ENCODE peak calls at places on chromosomes 13 and 19, in six cellular contexts. One of them, this sample, is unnamed.

GRCh38 chr19:3658004-3658822 is 31.6 kb upstream of the CACTIN start:
- DNase-seq in astrocyte of the spinal cord: no peak
- DNase-seq in AG09309: no peak
- DNase-seq in cardiac muscle cell: no peak
- DNase-seq in left ventricle myocardium inferior: peak; percentile 40
- DNase-seq in AG09319: no peak
- DNase-seq in this sample: no peak

GRCh38 chr19:30898353-30899103 is 450.7 kb downstream of the TSHZ3 start:
- DNase-seq in astrocyte of the spinal cord: no peak
- DNase-seq in AG09309: no peak
- DNase-seq in cardiac muscle cell: peak; percentile 44
- DNase-seq in left ventricle myocardium inferior: no peak
- DNase-seq in AG09319: no peak
- DNase-seq in this sample: no peak

GRCh38 chr13:113407103-113407530 is 43.2 kb upstream of the GRTP1 start:
- DNase-seq in astrocyte of the spinal cord: no peak
- DNase-seq in AG09309: no peak
- DNase-seq in cardiac muscle cell: no peak
- DNase-seq in left ventricle myocardium inferior: no peak
- DNase-seq in AG09319: no peak
- DNase-seq in this sample: no peak

GRCh38 chr19:10069046-10069445 is 17.1 kb upstream of the SHFL start:
- DNase-seq in astrocyte of the spinal cord: no peak
- DNase-seq in AG09309: no peak
- DNase-seq in cardiac muscle cell: no peak
- DNase-seq in left ventricle myocardium inferior: no peak
- DNase-seq in AG09319: no peak
- DNase-seq in this sample: no peak

GRCh38 chr13:47216176-47216822 is 319.4 kb upstream of the HTR2A start:
- DNase-seq in astrocyte of the spinal cord: no peak
- DNase-seq in AG09309: no peak
- DNase-seq in cardiac muscle cell: no peak
- DNase-seq in left ventricle myocardium inferior: no peak
- DNase-seq in AG09319: no peak
- DNase-seq in this sample: no peak

GRCh38 chr13:36453518-36453917 is 21.2 kb downstream of the CCNA1 start:
- DNase-seq in astrocyte of the spinal cord: peak; percentile 32
- DNase-seq in AG09309: peak; percentile 2
- DNase-seq in cardiac muscle cell: peak; percentile 34
- DNase-seq in left ventricle myocardium inferior: no peak
- DNase-seq in AG09319: no peak
- DNase-seq in this sample: no peak

GRCh38 chr19:47351545-47351944 is 2.4 kb downstream of the DHX34 start:
- DNase-seq in astrocyte of the spinal cord: peak; percentile 41
- DNase-seq in AG09309: no peak
- DNase-seq in cardiac muscle cell: peak; percentile 15
- DNase-seq in left ventricle myocardium inferior: no peak
- DNase-seq in AG09319: no peak
- DNase-seq in this sample: no peak

GRCh38 chr19:7790416-7790815 is 27.4 kb downstream of the CLEC4M start:
- DNase-seq in astrocyte of the spinal cord: no peak
- DNase-seq in AG09309: no peak
- DNase-seq in cardiac muscle cell: no peak
- DNase-seq in left ventricle myocardium inferior: no peak
- DNase-seq in AG09319: no peak
- DNase-seq in this sample: no peak

GRCh38 chr19:3061214-3062161 is 807 bp downstream of the TLE5 start:
- DNase-seq in astrocyte of the spinal cord: no peak
- DNase-seq in AG09309: no peak
- DNase-seq in cardiac muscle cell: peak; percentile 30
- DNase-seq in left ventricle myocardium inferior: peak; percentile 73
- DNase-seq in AG09319: no peak
- DNase-seq in this sample: no peak

GRCh38 chr13:112443191-112444000 is 67.2 kb downstream of the SPACA7 start:
- DNase-seq in astrocyte of the spinal cord: no peak
- DNase-seq in AG09309: no peak
- DNase-seq in cardiac muscle cell: peak; percentile 41
- DNase-seq in left ventricle myocardium inferior: no peak
- DNase-seq in AG09319: no peak
- DNase-seq in this sample: no peak

GRCh38 chr13:36207672-36208071 is 6.7 kb downstream of the SOHLH2 start:
- DNase-seq in astrocyte of the spinal cord: no peak
- DNase-seq in AG09309: no peak
- DNase-seq in cardiac muscle cell: no peak
- DNase-seq in left ventricle myocardium inferior: no peak
- DNase-seq in AG09319: no peak
- DNase-seq in this sample: no peak

GRCh38 chr13:104483631-104484030 is 1417.4 kb upstream of the SLC10A2 start:
- DNase-seq in astrocyte of the spinal cord: no peak
- DNase-seq in AG09309: no peak
- DNase-seq in cardiac muscle cell: no peak
- DNase-seq in left ventricle myocardium inferior: no peak
- DNase-seq in AG09319: no peak
- DNase-seq in this sample: no peak

GRCh38 chr19:1362385-1363257 is 21.1 kb upstream of the NDUFS7 start:
- DNase-seq in astrocyte of the spinal cord: no peak
- DNase-seq in AG09309: no peak
- DNase-seq in cardiac muscle cell: no peak
- DNase-seq in left ventricle myocardium inferior: no peak
- DNase-seq in AG09319: no peak
- DNase-seq in this sample: no peak

GRCh38 chr19:18427080-18427751 is 8.0 kb downstream of the SSBP4 start:
- DNase-seq in astrocyte of the spinal cord: no peak
- DNase-seq in AG09309: no peak
- DNase-seq in cardiac muscle cell: no peak
- DNase-seq in left ventricle myocardium inferior: no peak
- DNase-seq in AG09319: no peak
- DNase-seq in this sample: no peak

GRCh38 chr13:85853161-85853894 is 54.1 kb upstream of the SLITRK6 start:
- DNase-seq in astrocyte of the spinal cord: no peak
- DNase-seq in AG09309: no peak
- DNase-seq in cardiac muscle cell: no peak
- DNase-seq in left ventricle myocardium inferior: no peak
- DNase-seq in AG09319: no peak
- DNase-seq in this sample: no peak

GRCh38 chr13:22252281-22252830 is 581.5 kb downstream of the FGF9 start:
- DNase-seq in astrocyte of the spinal cord: no peak
- DNase-seq in AG09309: no peak
- DNase-seq in cardiac muscle cell: no peak
- DNase-seq in left ventricle myocardium inferior: no peak
- DNase-seq in AG09319: no peak
- DNase-seq in this sample: no peak

GRCh38 chr19:51547397-51548212 is 16.1 kb upstream of the SIGLEC6 start:
- DNase-seq in astrocyte of the spinal cord: no peak
- DNase-seq in AG09309: no peak
- DNase-seq in cardiac muscle cell: no peak
- DNase-seq in left ventricle myocardium inferior: no peak
- DNase-seq in AG09319: no peak
- DNase-seq in this sample: no peak

GRCh38 chr19:57559008-57559403 is 657 bp downstream of the ZNF550 start:
- DNase-seq in astrocyte of the spinal cord: no peak
- DNase-seq in AG09309: no peak
- DNase-seq in cardiac muscle cell: peak; percentile 41
- DNase-seq in left ventricle myocardium inferior: peak; percentile 18
- DNase-seq in AG09319: no peak
- DNase-seq in this sample: no peak

GRCh38 chr13:74485757-74486156 is 351.6 kb upstream of the KLF12 start:
- DNase-seq in astrocyte of the spinal cord: no peak
- DNase-seq in AG09309: no peak
- DNase-seq in cardiac muscle cell: no peak
- DNase-seq in left ventricle myocardium inferior: no peak
- DNase-seq in AG09319: no peak
- DNase-seq in this sample: no peak

GRCh38 chr19:38386300-38386967 is 1.4 kb downstream of the GGN start:
- DNase-seq in astrocyte of the spinal cord: no peak
- DNase-seq in AG09309: no peak
- DNase-seq in cardiac muscle cell: no peak
- DNase-seq in left ventricle myocardium inferior: no peak
- DNase-seq in AG09319: no peak
- DNase-seq in this sample: no peak

GRCh38 chr13:108629353-108629752 is at the start of gene MYO16:
- DNase-seq in astrocyte of the spinal cord: no peak
- DNase-seq in AG09309: no peak
- DNase-seq in cardiac muscle cell: peak; percentile 58
- DNase-seq in left ventricle myocardium inferior: no peak
- DNase-seq in AG09319: no peak
- DNase-seq in this sample: no peak

GRCh38 chr13:112645327-112645914 is 44.4 kb upstream of the ATP11A start:
- DNase-seq in astrocyte of the spinal cord: no peak
- DNase-seq in AG09309: no peak
- DNase-seq in cardiac muscle cell: no peak
- DNase-seq in left ventricle myocardium inferior: no peak
- DNase-seq in AG09319: no peak
- DNase-seq in this sample: no peak

GRCh38 chr13:113106666-113107065 is 1.1 kb downstream of the F7 start:
- DNase-seq in astrocyte of the spinal cord: no peak
- DNase-seq in AG09309: no peak
- DNase-seq in cardiac muscle cell: no peak
- DNase-seq in left ventricle myocardium inferior: no peak
- DNase-seq in AG09319: no peak
- DNase-seq in this sample: no peak

GRCh38 chr13:39565036-39565949 is 37.7 kb downstream of the LHFPL6 start:
- DNase-seq in astrocyte of the spinal cord: peak; percentile 88
- DNase-seq in AG09309: peak; percentile 88
- DNase-seq in cardiac muscle cell: no peak
- DNase-seq in left ventricle myocardium inferior: no peak
- DNase-seq in AG09319: peak; percentile 46
- DNase-seq in this sample: no peak

GRCh38 chr13:29654807-29655547 is 59.5 kb upstream of the SLC7A1 start:
- DNase-seq in astrocyte of the spinal cord: peak; percentile 60
- DNase-seq in AG09309: peak; percentile 66
- DNase-seq in cardiac muscle cell: no peak
- DNase-seq in left ventricle myocardium inferior: no peak
- DNase-seq in AG09319: peak; percentile 57
- DNase-seq in this sample: no peak

GRCh38 chr19:43534305-43534612 is 1.3 kb downstream of the ZNF575 start:
- DNase-seq in astrocyte of the spinal cord: no peak
- DNase-seq in AG09309: no peak
- DNase-seq in cardiac muscle cell: no peak
- DNase-seq in left ventricle myocardium inferior: no peak
- DNase-seq in AG09319: no peak
- DNase-seq in this sample: no peak

GRCh38 chr19:43532962-43533545 is at the start of gene ZNF575:
- DNase-seq in astrocyte of the spinal cord: peak; percentile 96
- DNase-seq in AG09309: peak; percentile 82
- DNase-seq in cardiac muscle cell: peak; percentile 96
- DNase-seq in left ventricle myocardium inferior: peak; percentile 91
- DNase-seq in AG09319: peak; percentile 91
- DNase-seq in this sample: peak; percentile 94

GRCh38 chr19:43533546-43534304 is 737 bp downstream of the ZNF575 start:
- DNase-seq in astrocyte of the spinal cord: peak; percentile 100
- DNase-seq in AG09309: peak; percentile 98
- DNase-seq in cardiac muscle cell: peak; percentile 100
- DNase-seq in left ventricle myocardium inferior: peak; percentile 97
- DNase-seq in AG09319: peak; percentile 99
- DNase-seq in this sample: peak; percentile 98

GRCh38 chr19:43532571-43532961 is 422 bp upstream of the ZNF575 start:
- DNase-seq in astrocyte of the spinal cord: no peak
- DNase-seq in AG09309: no peak
- DNase-seq in cardiac muscle cell: no peak
- DNase-seq in left ventricle myocardium inferior: no peak
- DNase-seq in AG09319: no peak
- DNase-seq in this sample: no peak

GRCh38 chr19:43534811-43535761 is 2.1 kb downstream of the ZNF575 start:
- DNase-seq in astrocyte of the spinal cord: peak; percentile 56
- DNase-seq in AG09309: no peak
- DNase-seq in cardiac muscle cell: peak; percentile 79
- DNase-seq in left ventricle myocardium inferior: peak; percentile 70
- DNase-seq in AG09319: no peak
- DNase-seq in this sample: peak; percentile 75
- TF ChIP-seq CTCF in astrocyte of the spinal cord: peak; percentile 83
- TF ChIP-seq CTCF in AG09309: peak; percentile 71
- TF ChIP-seq CTCF in cardiac muscle cell: peak; percentile 67
- TF ChIP-seq CTCF in left ventricle myocardium inferior: peak; percentile 72
- TF ChIP-seq CTCF in AG09319: peak; percentile 77
- TF ChIP-seq CTCF in this sample: peak; percentile 66

DNA sequence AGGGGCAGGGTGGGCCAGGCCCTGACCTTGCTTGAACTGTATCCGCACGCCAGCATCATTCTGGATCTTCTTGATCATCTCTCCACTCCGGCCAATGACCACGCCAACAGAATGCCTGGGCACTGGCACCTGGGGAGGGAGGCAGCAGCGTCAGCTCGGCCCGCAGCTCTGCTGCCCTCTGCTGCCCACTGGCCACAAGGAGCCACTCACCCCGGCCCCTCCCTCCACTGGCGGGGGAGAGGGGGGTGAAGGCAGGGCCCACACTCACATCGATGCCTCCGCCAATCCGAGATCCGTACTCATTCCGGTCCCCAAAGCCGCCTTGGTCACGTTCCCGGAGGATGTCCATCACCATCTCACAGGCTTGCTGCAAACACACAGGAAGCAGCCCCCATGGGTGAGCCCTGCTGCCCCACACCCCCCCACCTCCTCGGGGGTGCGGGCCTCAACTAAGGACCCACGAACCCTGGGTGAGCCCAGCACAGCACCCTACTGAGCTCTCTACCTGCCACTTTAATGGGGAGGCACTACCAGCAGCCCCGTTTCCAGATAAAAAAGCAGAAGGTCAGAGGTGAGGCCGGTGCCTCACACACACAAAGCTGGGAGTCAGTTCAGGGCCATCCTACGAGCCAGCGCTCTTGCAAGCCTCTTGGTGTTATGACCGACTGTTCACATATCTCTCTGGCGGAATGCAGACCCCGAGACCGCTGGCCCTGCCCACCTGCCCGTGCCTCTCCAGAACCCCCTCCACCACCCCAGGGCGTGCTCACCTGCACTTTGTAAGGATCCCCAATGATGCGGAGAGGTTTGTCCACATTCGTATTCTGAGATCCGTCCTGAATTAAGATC is 6.7 kb downstream of the KHSRP start:
- DNase-seq in astrocyte of the spinal cord: peak; percentile 13
- DNase-seq in AG09309: no peak
- DNase-seq in cardiac muscle cell: no peak
- DNase-seq in left ventricle myocardium inferior: no peak
- DNase-seq in AG09319: no peak
- DNase-seq in this sample: no peak
- TF ChIP-seq CTCF in astrocyte of the spinal cord: peak; percentile 58
- TF ChIP-seq CTCF in AG09309: peak; percentile 57
- TF ChIP-seq CTCF in cardiac muscle cell: peak; percentile 49
- TF ChIP-seq CTCF in left ventricle myocardium inferior: peak; percentile 56
- TF ChIP-seq CTCF in AG09319: peak; percentile 40
- TF ChIP-seq CTCF in this sample: peak; percentile 59

DNA sequence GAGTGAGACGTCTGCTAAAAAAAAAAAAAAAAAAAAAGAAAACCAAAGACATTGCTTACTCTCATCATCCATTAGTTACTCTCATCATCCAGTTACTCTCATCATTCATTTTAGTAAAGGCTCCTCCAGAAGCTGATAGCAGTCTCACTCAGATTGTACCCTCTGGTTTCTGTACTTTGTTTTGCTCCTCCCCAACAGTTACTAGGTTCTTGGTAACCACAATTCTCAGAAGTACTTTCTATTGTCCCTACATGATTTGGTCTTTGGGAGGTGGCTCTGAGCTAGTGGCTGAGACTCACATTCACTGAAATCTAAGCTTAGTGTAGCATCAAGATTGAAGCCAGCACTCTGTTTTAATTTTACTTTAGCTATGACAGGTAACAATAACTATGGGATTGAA is 14.3 kb downstream of the ERICH4 start:
- DNase-seq in astrocyte of the spinal cord: no peak
- DNase-seq in AG09309: no peak
- DNase-seq in cardiac muscle cell: no peak
- DNase-seq in left ventricle myocardium inferior: no peak
- DNase-seq in AG09319: no peak
- DNase-seq in this sample: no peak
- TF ChIP-seq CTCF in astrocyte of the spinal cord: no peak
- TF ChIP-seq CTCF in AG09309: no peak
- TF ChIP-seq CTCF in cardiac muscle cell: no peak
- TF ChIP-seq CTCF in left ventricle myocardium inferior: no peak
- TF ChIP-seq CTCF in AG09319: no peak
- TF ChIP-seq CTCF in this sample: no peak

GRCh38 chr13:59497845-59498244 is 665.9 kb downstream of the DIAPH3 start:
- DNase-seq in astrocyte of the spinal cord: no peak
- DNase-seq in AG09309: no peak
- DNase-seq in cardiac muscle cell: no peak
- DNase-seq in left ventricle myocardium inferior: no peak
- DNase-seq in AG09319: no peak
- DNase-seq in this sample: no peak
- TF ChIP-seq CTCF in astrocyte of the spinal cord: no peak
- TF ChIP-seq CTCF in AG09309: no peak
- TF ChIP-seq CTCF in cardiac muscle cell: no peak
- TF ChIP-seq CTCF in left ventricle myocardium inferior: no peak
- TF ChIP-seq CTCF in AG09319: no peak
- TF ChIP-seq CTCF in this sample: no peak

This sample was measured in type B pancreatic cell.